ENCODE peak calls at places on chromosomes 3 and 15, in five cellular contexts. One of them, this sample, is unnamed.

GRCh38 chr3:155512867-155513261 is 219.4 kb upstream of the STRIT1 start:
- DNase-seq in transverse colon: no peak
- DNase-seq in heart right ventricle: no peak
- DNase-seq in psoas muscle: no peak
- DNase-seq in HepG2: no peak
- DNase-seq in this sample: no peak

GRCh38 chr3:142987080-142987700 is 14.2 kb upstream of the U2SURP start:
- DNase-seq in transverse colon: no peak
- DNase-seq in HepG2: peak
- DNase-seq in psoas muscle: no peak
- DNase-seq in heart right ventricle: no peak
- DNase-seq in this sample: no peak

GRCh38 chr3:102200126-102200525 is 234.7 kb upstream of the ZPLD1 start:
- DNase-seq in HepG2: no peak
- DNase-seq in psoas muscle: no peak
- DNase-seq in transverse colon: no peak
- DNase-seq in heart right ventricle: no peak
- DNase-seq in this sample: no peak

GRCh38 chr3:113847664-113848461 is 9.3 kb downstream of the GRAMD1C start:
- DNase-seq in heart right ventricle: no peak
- DNase-seq in transverse colon: no peak
- DNase-seq in psoas muscle: no peak
- DNase-seq in HepG2: no peak
- DNase-seq in this sample: no peak

GRCh38 chr3:58683001-58683845 is 16.6 kb upstream of the FAM3D start:
- DNase-seq in HepG2: no peak
- DNase-seq in heart right ventricle: no peak
- DNase-seq in psoas muscle: no peak
- DNase-seq in transverse colon: no peak
- DNase-seq in this sample: peak

GRCh38 chr3:69665026-69665739 is 74.1 kb upstream of the MITF start:
- DNase-seq in heart right ventricle: no peak
- DNase-seq in psoas muscle: no peak
- DNase-seq in transverse colon: no peak
- DNase-seq in HepG2: no peak
- DNase-seq in this sample: no peak

GRCh38 chr15:48866141-48866563 is 11.8 kb upstream of the EID1 start:
- DNase-seq in HepG2: no peak
- DNase-seq in psoas muscle: no peak
- DNase-seq in heart right ventricle: no peak
- DNase-seq in transverse colon: no peak
- DNase-seq in this sample: no peak

GRCh38 chr15:74907277-74907870 is 723 bp upstream of the FAM219B start:
- DNase-seq in heart right ventricle: no peak
- DNase-seq in transverse colon: no peak
- DNase-seq in psoas muscle: no peak
- DNase-seq in HepG2: no peak
- DNase-seq in this sample: no peak

GRCh38 chr3:126955004-126955790 is 27.7 kb upstream of the PLXNA1 start:
- DNase-seq in HepG2: no peak
- DNase-seq in heart right ventricle: no peak
- DNase-seq in psoas muscle: peak
- DNase-seq in transverse colon: no peak
- DNase-seq in this sample: peak

GRCh38 chr3:65597225-65597951 is 441.3 kb downstream of the MAGI1 start:
- DNase-seq in psoas muscle: peak
- DNase-seq in HepG2: no peak
- DNase-seq in heart right ventricle: peak
- DNase-seq in transverse colon: peak
- DNase-seq in this sample: no peak

GRCh38 chr3:10570196-10570946 is 65.0 kb upstream of the ATP2B2 start:
- DNase-seq in HepG2: no peak
- DNase-seq in psoas muscle: no peak
- DNase-seq in transverse colon: no peak
- DNase-seq in heart right ventricle: peak
- DNase-seq in this sample: no peak

GRCh38 chr15:63950911-63951481 is 95.3 kb downstream of the DAPK2 start:
- DNase-seq in psoas muscle: no peak
- DNase-seq in HepG2: no peak
- DNase-seq in heart right ventricle: no peak
- DNase-seq in transverse colon: no peak
- DNase-seq in this sample: peak

GRCh38 chr3:69352305-69353087 is 33.4 kb downstream of the FRMD4B start:
- DNase-seq in heart right ventricle: no peak
- DNase-seq in psoas muscle: no peak
- DNase-seq in HepG2: no peak
- DNase-seq in transverse colon: no peak
- DNase-seq in this sample: no peak

GRCh38 chr3:173221010-173221409 is 80.0 kb upstream of the SPATA16 start:
- DNase-seq in transverse colon: no peak
- DNase-seq in heart right ventricle: no peak
- DNase-seq in HepG2: peak
- DNase-seq in psoas muscle: no peak
- DNase-seq in this sample: no peak

GRCh38 chr15:73757571-73757970 is 4.4 kb upstream of the INSYN1 start:
- DNase-seq in psoas muscle: no peak
- DNase-seq in heart right ventricle: no peak
- DNase-seq in HepG2: no peak
- DNase-seq in transverse colon: no peak
- DNase-seq in this sample: no peak

GRCh38 chr3:25074151-25074550 is 353.9 kb upstream of the RARB start:
- DNase-seq in transverse colon: no peak
- DNase-seq in psoas muscle: no peak
- DNase-seq in heart right ventricle: no peak
- DNase-seq in HepG2: no peak
- DNase-seq in this sample: no peak

GRCh38 chr3:134795776-134796312 is 784 bp downstream of the EPHB1 start:
- DNase-seq in heart right ventricle: no peak
- DNase-seq in psoas muscle: peak
- DNase-seq in HepG2: no peak
- DNase-seq in transverse colon: no peak
- DNase-seq in this sample: peak

GRCh38 chr3:57029924-57030323 is 30.5 kb upstream of the SPATA12 start:
- DNase-seq in transverse colon: no peak
- DNase-seq in HepG2: peak
- DNase-seq in psoas muscle: no peak
- DNase-seq in heart right ventricle: no peak
- DNase-seq in this sample: no peak

GRCh38 chr3:51378075-51378474 is 7.0 kb upstream of the MANF start:
- DNase-seq in transverse colon: no peak
- DNase-seq in psoas muscle: no peak
- DNase-seq in HepG2: no peak
- DNase-seq in heart right ventricle: no peak
- DNase-seq in this sample: no peak

GRCh38 chr3:113867506-113867905 is 28.9 kb downstream of the GRAMD1C start:
- DNase-seq in HepG2: no peak
- DNase-seq in psoas muscle: no peak
- DNase-seq in heart right ventricle: no peak
- DNase-seq in transverse colon: no peak
- DNase-seq in this sample: no peak

GRCh38 chr15:25733036-25733855 is 129.9 kb downstream of the ATP10A start:
- DNase-seq in HepG2: no peak
- DNase-seq in heart right ventricle: no peak
- DNase-seq in transverse colon: no peak
- DNase-seq in psoas muscle: no peak
- DNase-seq in this sample: no peak

GRCh38 chr15:58467121-58467721 is 35.4 kb downstream of the LIPC start:
- DNase-seq in HepG2: peak
- DNase-seq in heart right ventricle: no peak
- DNase-seq in psoas muscle: no peak
- DNase-seq in transverse colon: no peak
- DNase-seq in this sample: no peak

GRCh38 chr3:100246999-100247398 is 13.8 kb upstream of the TBC1D23 start:
- DNase-seq in psoas muscle: no peak
- DNase-seq in HepG2: no peak
- DNase-seq in transverse colon: no peak
- DNase-seq in heart right ventricle: no peak
- DNase-seq in this sample: no peak

GRCh38 chr3:194073926-194074325 is 62.0 kb upstream of the HES1 start:
- DNase-seq in psoas muscle: no peak
- DNase-seq in HepG2: no peak
- DNase-seq in heart right ventricle: no peak
- DNase-seq in transverse colon: no peak
- DNase-seq in this sample: no peak

GRCh38 chr3:194070634-194071409 is 65.1 kb upstream of the HES1 start:
- DNase-seq in HepG2: peak
- DNase-seq in transverse colon: peak
- DNase-seq in heart right ventricle: peak
- DNase-seq in psoas muscle: peak
- DNase-seq in this sample: peak

GRCh38 chr3:194070220-194070633 is 65.7 kb upstream of the HES1 start:
- DNase-seq in transverse colon: no peak
- DNase-seq in heart right ventricle: no peak
- DNase-seq in psoas muscle: no peak
- DNase-seq in HepG2: peak
- DNase-seq in this sample: no peak

GRCh38 chr3:194072691-194073279 is 63.2 kb upstream of the HES1 start:
- DNase-seq in transverse colon: no peak
- DNase-seq in HepG2: peak
- DNase-seq in psoas muscle: no peak
- DNase-seq in heart right ventricle: no peak
- DNase-seq in this sample: no peak

GRCh38 chr3:194072097-194072428 is 63.9 kb upstream of the HES1 start:
- DNase-seq in heart right ventricle: no peak
- DNase-seq in transverse colon: no peak
- DNase-seq in HepG2: no peak
- DNase-seq in psoas muscle: no peak
- DNase-seq in this sample: no peak
- H3K4me3 ChIP-seq in heart right ventricle: no peak
- H3K4me3 ChIP-seq in transverse colon: no peak
- H3K4me3 ChIP-seq in HepG2: no peak
- H3K4me3 ChIP-seq in psoas muscle: no peak
- H3K4me3 ChIP-seq in this sample: no peak

DNA sequence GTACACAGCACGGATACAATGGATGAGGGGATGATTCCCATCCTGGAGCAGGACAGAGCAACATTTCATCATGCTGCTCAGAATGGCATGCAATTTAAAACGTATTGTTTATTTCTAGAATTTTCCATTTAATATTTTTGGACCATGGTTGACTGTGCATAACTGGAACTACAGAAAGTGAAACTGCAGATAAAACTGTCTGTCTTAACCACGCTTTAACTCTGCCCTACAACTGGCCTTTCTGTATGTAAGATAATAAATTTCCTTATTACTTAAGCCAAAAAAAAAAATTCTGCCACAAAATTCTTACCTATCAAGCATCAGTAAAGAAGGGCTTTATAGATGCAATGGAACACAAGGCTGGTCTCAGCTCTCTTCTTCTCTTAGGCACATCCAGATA is 33.3 kb downstream of the AP3S2 start:
- DNase-seq in transverse colon: no peak
- DNase-seq in psoas muscle: no peak
- DNase-seq in HepG2: no peak
- DNase-seq in heart right ventricle: no peak
- DNase-seq in this sample: no peak
- H3K4me3 ChIP-seq in transverse colon: no peak
- H3K4me3 ChIP-seq in psoas muscle: no peak
- H3K4me3 ChIP-seq in HepG2: no peak
- H3K4me3 ChIP-seq in heart right ventricle: no peak
- H3K4me3 ChIP-seq in this sample: no peak

DNA sequence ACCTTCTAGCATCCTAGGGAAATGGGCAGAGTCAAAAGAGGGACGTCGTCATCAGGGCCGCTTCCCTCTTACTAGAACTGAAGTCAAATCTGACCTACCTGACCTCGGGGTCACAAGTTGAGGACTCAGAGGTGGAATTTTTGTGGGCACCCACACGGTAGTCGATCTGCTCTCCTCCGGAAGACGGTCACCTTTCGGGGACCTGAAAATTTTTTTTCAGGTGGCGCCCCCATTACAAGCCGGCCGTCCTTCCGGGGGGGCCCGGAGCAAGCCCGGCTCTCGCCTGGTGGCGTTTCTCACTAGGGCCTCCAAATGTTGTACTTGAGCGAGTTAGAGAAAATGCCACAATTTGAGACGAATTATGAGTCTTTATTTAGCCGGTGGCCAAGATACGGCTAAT is 157.5 kb upstream of the FRG2C start:
- DNase-seq in heart right ventricle: no peak
- DNase-seq in transverse colon: no peak
- DNase-seq in HepG2: no peak
- DNase-seq in psoas muscle: no peak
- DNase-seq in this sample: no peak
- H3K4me3 ChIP-seq in heart right ventricle: no peak
- H3K4me3 ChIP-seq in transverse colon: no peak
- H3K4me3 ChIP-seq in HepG2: no peak
- H3K4me3 ChIP-seq in psoas muscle: no peak
- H3K4me3 ChIP-seq in this sample: no peak

GRCh38 chr15:80153900-80154299 is 1.1 kb downstream of the FAH start:
- DNase-seq in heart right ventricle: no peak
- DNase-seq in transverse colon: no peak
- DNase-seq in HepG2: no peak
- DNase-seq in psoas muscle: peak
- DNase-seq in this sample: no peak
- H3K4me3 ChIP-seq in heart right ventricle: peak
- H3K4me3 ChIP-seq in transverse colon: no peak
- H3K4me3 ChIP-seq in HepG2: peak
- H3K4me3 ChIP-seq in psoas muscle: peak
- H3K4me3 ChIP-seq in this sample: no peak